ENCODE peak calls at places on chromosome 1, in seven cellular contexts. N is GM23248; Z is mucosa of descending colon; Q is H7; I is NCI-H1105 treated with DMSO at 0.1 percent for 48 hours; T is naive thymus-derived CD4-positive, alpha-beta T cell; A is astrocyte of the spinal cord. H is an unnamed sample.

GRCh38 chr1:145757420-145757819 is 38.1 kb downstream of the CD160 start:
- DNase-seq in Z (no peak), N (peak), I (no peak), A (peak), T (no peak), Q (no peak), H (no peak)

GRCh38 chr1:109788695-109789521 is 25.2 kb upstream of the EPS8L3 start:
- DNase-seq in Q (peak), A (no peak), I (no peak), T (no peak), N (peak), Z (peak), H (no peak)

GRCh38 chr1:228833911-228834631 is 98.8 kb downstream of the RHOU start:
- DNase-seq in I (no peak), N (no peak), Q (peak), A (peak), Z (no peak), T (no peak), H (no peak)

GRCh38 chr1:186626533-186626932 is 53.7 kb downstream of the PTGS2 start:
- DNase-seq in A (no peak), I (no peak), Z (no peak), N (peak), T (no peak), Q (no peak), H (no peak)

GRCh38 chr1:24149854-24150227 is 6.9 kb upstream of the IL22RA1 start:
- DNase-seq in A (peak), N (peak), Q (no peak), T (peak), Z (peak), I (no peak), H (no peak)

GRCh38 chr1:204685236-204686006 is at the start of gene LRRN2:
- DNase-seq in I (peak), Q (peak), Z (no peak), T (no peak), N (peak), A (no peak), H (peak)

GRCh38 chr1:67557731-67558448 is 127.1 kb upstream of the GADD45A start:
- DNase-seq in T (no peak), Q (no peak), N (no peak), A (no peak), I (no peak), Z (no peak), H (peak)

GRCh38 chr1:153538315-153538821 is 2.4 kb downstream of the S100A5 start:
- DNase-seq in A (no peak), Z (peak), Q (peak), I (no peak), N (peak), T (no peak), H (no peak)

GRCh38 chr1:90786709-90787108 is 69.6 kb upstream of the BARHL2 start:
- DNase-seq in T (no peak), I (no peak), N (no peak), Z (no peak), A (no peak), Q (no peak), H (no peak)

GRCh38 chr1:84782311-84782771 is 92.1 kb upstream of the SSX2IP start:
- DNase-seq in Q (peak), I (peak), A (peak), N (peak), Z (peak), T (peak), H (peak)

GRCh38 chr1:220189750-220190347 is 82.4 kb downstream of the RAB3GAP2 start:
- DNase-seq in Z (no peak), T (no peak), A (peak), N (peak), I (peak), Q (no peak), H (no peak)

GRCh38 chr1:233572896-233573295 is 41.0 kb upstream of the KCNK1 start:
- DNase-seq in I (no peak), Q (no peak), T (no peak), A (no peak), Z (no peak), N (no peak), H (no peak)

GRCh38 chr1:39688706-39689105 is 2.5 kb downstream of the HPCAL4 start:
- DNase-seq in Q (no peak), Z (no peak), A (no peak), N (peak), T (no peak), I (no peak), H (no peak)

GRCh38 chr1:80509965-80510522 is 1290.7 kb upstream of the ADGRL2 start:
- DNase-seq in N (no peak), T (no peak), Z (no peak), I (no peak), A (no peak), Q (peak), H (no peak)

GRCh38 chr1:245673920-245674414 is 519.2 kb downstream of the KIF26B start:
- DNase-seq in I (no peak), Z (no peak), N (peak), T (no peak), Q (no peak), A (no peak), H (no peak)

GRCh38 chr1:44631647-44632510 is 42.4 kb downstream of the TMEM53 start:
- DNase-seq in A (peak), N (peak), I (peak), Z (peak), Q (peak), T (peak), H (peak)

GRCh38 chr1:87224209-87224608 is 104.5 kb upstream of the LMO4 start:
- DNase-seq in I (no peak), T (no peak), A (peak), Q (no peak), Z (no peak), N (peak), H (no peak)

GRCh38 chr1:151371744-151372410 is 628 bp downstream of the SELENBP1 start:
- DNase-seq in A (peak), I (peak), Z (peak), N (peak), T (no peak), Q (no peak), H (no peak)

GRCh38 chr1:93301131-93301530 is 44.6 kb upstream of the DR1 start:
- DNase-seq in Q (no peak), N (no peak), I (no peak), Z (no peak), A (no peak), T (no peak), H (no peak)

GRCh38 chr1:40785446-40785845 is 1.9 kb downstream of the KCNQ4 start:
- DNase-seq in Q (peak), I (no peak), A (no peak), N (no peak), Z (no peak), T (no peak), H (no peak)

GRCh38 chr1:8259498-8260290 is 58.2 kb upstream of the SLC45A1 start:
- DNase-seq in I (peak), Q (no peak), A (peak), Z (no peak), N (peak), T (no peak), H (no peak)